ENCODE peak calls at places on chromosome 19, in six cellular contexts. T is heart right ventricle, Z is cardiac muscle cell, U is astrocyte, H is mammary epithelial cell, W is PC-3. X is an unnamed sample.

GRCh38 chr19:14482112-14482941 is 7.2 kb upstream of the PTGER1 start:
- DNase-seq in T (no peak), Z (no peak), U (no peak), H (no peak), W (no peak), X (no peak)

GRCh38 chr19:16899566-16900075 is 10.8 kb downstream of the F2RL3 start:
- DNase-seq in T (no peak), Z (peak; percentile 62), U (no peak), H (peak; percentile 27), W (peak; percentile 60), X (no peak)

GRCh38 chr19:15825753-15826152 is 10.3 kb upstream of the OR10H1 start:
- DNase-seq in T (no peak), Z (no peak), U (no peak), H (no peak), W (no peak), X (no peak)

GRCh38 chr19:35347171-35347929 is at the start of gene FFAR1:
- DNase-seq in T (no peak), Z (no peak), U (no peak), H (no peak), W (no peak), X (no peak)

GRCh38 chr19:291561-292280 is 518 bp upstream of the PLPP2 start:
- DNase-seq in T (no peak), Z (no peak), U (no peak), H (no peak), W (no peak), X (no peak)

GRCh38 chr19:8511573-8512101 is 2.3 kb downstream of the ZNF414 start:
- DNase-seq in T (no peak), Z (no peak), U (no peak), H (no peak), W (no peak), X (no peak)

GRCh38 chr19:1042689-1043511 is 3.0 kb downstream of the ABCA7 start:
- DNase-seq in T (no peak), Z (no peak), U (no peak), H (no peak), W (no peak), X (no peak)

GRCh38 chr19:46133101-46133627 is 8.7 kb upstream of the IGFL3 start:
- DNase-seq in T (no peak), Z (peak; percentile 86), U (peak; percentile 100), H (peak; percentile 92), W (peak; percentile 58), X (peak; percentile 97)

GRCh38 chr19:33290956-33291622 is 11.2 kb downstream of the CEBPA start:
- DNase-seq in T (no peak), Z (no peak), U (no peak), H (peak; percentile 62), W (peak; percentile 82), X (no peak)

GRCh38 chr19:10670187-10670586 is 16.0 kb downstream of the ILF3 start:
- DNase-seq in T (no peak), Z (no peak), U (no peak), H (no peak), W (no peak), X (no peak)

GRCh38 chr19:46116121-46116520 is 8.4 kb downstream of the IGFL3 start:
- DNase-seq in T (no peak), Z (no peak), U (peak; percentile 69), H (peak; percentile 27), W (no peak), X (no peak)

GRCh38 chr19:7590256-7590655 is 5.4 kb upstream of the CAMSAP3 start:
- DNase-seq in T (no peak), Z (no peak), U (no peak), H (no peak), W (peak; percentile 44), X (no peak)

GRCh38 chr19:48390188-48391099 is 907 bp downstream of the KDELR1 start:
- DNase-seq in T (peak; percentile 74), Z (peak; percentile 77), U (peak; percentile 47), H (peak; percentile 57), W (no peak), X (no peak)

GRCh38 chr19:28578786-28579505 is 634.0 kb downstream of the UQCRFS1 start:
- DNase-seq in T (no peak), Z (no peak), U (no peak), H (no peak), W (no peak), X (no peak)

GRCh38 chr19:33962161-33962560 is 165.5 kb downstream of the KCTD15 start:
- DNase-seq in T (no peak), Z (no peak), U (no peak), H (no peak), W (no peak), X (no peak)

GRCh38 chr19:934865-935422 is 9.1 kb downstream of the ARID3A start:
- DNase-seq in T (peak; percentile 89), Z (no peak), U (peak; percentile 57), H (no peak), W (peak; percentile 68), X (no peak)

GRCh38 chr19:16569609-16570320 is 2.5 kb downstream of the SLC35E1 start:
- DNase-seq in T (no peak), Z (no peak), U (no peak), H (peak; percentile 71), W (peak; percentile 50), X (no peak)

GRCh38 chr19:17873661-17874422 is 2.1 kb downstream of the SLC5A5 start:
- DNase-seq in T (no peak), Z (peak; percentile 71), U (no peak), H (peak; percentile 37), W (peak; percentile 60), X (no peak)

GRCh38 chr19:33609353-33609752 is 12.4 kb upstream of the CHST8 start:
- DNase-seq in T (no peak), Z (no peak), U (no peak), H (no peak), W (no peak), X (no peak)

GRCh38 chr19:17753976-17754375 is 2.7 kb downstream of the FCHO1 start:
- DNase-seq in T (no peak), Z (no peak), U (no peak), H (no peak), W (no peak), X (no peak)

GRCh38 chr19:917323-918151 is at the start of gene KISS1R:
- DNase-seq in T (no peak), Z (peak; percentile 75), U (no peak), H (no peak), W (peak; percentile 23), X (no peak)

GRCh38 chr19:46924874-46925547 is 64.2 kb downstream of the ARHGAP35 start:
- DNase-seq in T (no peak), Z (no peak), U (no peak), H (peak; percentile 63), W (peak; percentile 94), X (no peak)

GRCh38 chr19:33769208-33769607 is 27.5 kb upstream of the KCTD15 start:
- DNase-seq in T (no peak), Z (no peak), U (no peak), H (no peak), W (no peak), X (no peak)

GRCh38 chr19:38274734-38275133 is 10.4 kb downstream of the SPINT2 start:
- DNase-seq in T (peak; percentile 38), Z (peak; percentile 8), U (no peak), H (no peak), W (no peak), X (no peak)

GRCh38 chr19:11754663-11755062 is 12.1 kb upstream of the ZNF441 start:
- DNase-seq in T (no peak), Z (no peak), U (no peak), H (no peak), W (peak; percentile 51), X (no peak)

GRCh38 chr19:19224852-19225494 is 13.2 kb downstream of the NCAN start:
- DNase-seq in T (peak; percentile 57), Z (peak; percentile 81), U (no peak), H (peak; percentile 59), W (peak; percentile 67), X (no peak)

GRCh38 chr19:1474011-1474764 is 4.8 kb downstream of the C19orf25 start:
- DNase-seq in T (peak; percentile 41), Z (no peak), U (peak; percentile 47), H (no peak), W (no peak), X (no peak)

GRCh38 chr19:18776736-18777135 is 14.4 kb downstream of the COMP start:
- DNase-seq in T (no peak), Z (peak; percentile 30), U (no peak), H (no peak), W (peak; percentile 54), X (no peak)

GRCh38 chr19:11148001-11148400 is 7.6 kb downstream of the SPC24 start:
- DNase-seq in T (no peak), Z (no peak), U (no peak), H (no peak), W (no peak), X (no peak)

GRCh38 chr19:5823579-5824281 is 15.8 kb downstream of the FUT6 start:
- DNase-seq in T (no peak), Z (no peak), U (no peak), H (no peak), W (peak; percentile 65), X (no peak)
- TF ChIP-seq CTCF in T (no peak), Z (no peak), U (no peak), H (peak; percentile 37), W (peak; percentile 69), X (peak; percentile 4)

GRCh38 chr19:42292042-42292960 is 9.6 kb upstream of the PRR19 start:
- DNase-seq in T (no peak), Z (no peak), U (no peak), H (no peak), W (no peak), X (no peak)

GRCh38 chr19:42294471-42295137 is 7.3 kb upstream of the PRR19 start:
- DNase-seq in T (no peak), Z (no peak), U (no peak), H (no peak), W (no peak), X (no peak)

GRCh38 chr19:42292963-42293362 is 9.0 kb upstream of the PRR19 start:
- DNase-seq in T (no peak), Z (no peak), U (no peak), H (no peak), W (no peak), X (no peak)

GRCh38 chr19:42293966-42294365 is 8.0 kb upstream of the PRR19 start:
- DNase-seq in T (no peak), Z (no peak), U (no peak), H (no peak), W (no peak), X (no peak)

GRCh38 chr19:42293539-42293938 is 8.4 kb upstream of the PRR19 start:
- DNase-seq in T (no peak), Z (no peak), U (no peak), H (no peak), W (no peak), X (no peak)
- H3K4me3 ChIP-seq in T (no peak overlapping the region), Z (no peak overlapping the region), U (no peak overlapping the region), H (no peak overlapping the region), W (no peak overlapping the region), X (no peak overlapping the region)

GRCh38 chr19:51535535-51535934 is 4.1 kb upstream of the SIGLEC6 start:
- DNase-seq in T (no peak), Z (no peak), U (no peak), H (no peak), W (no peak), X (no peak)
- H3K36me3 ChIP-seq in T (no peaks in the 10 kb centered on the region), Z (no peaks in the 10 kb centered on the region), U (no peaks in the 10 kb centered on the region), H (no peaks in the 10 kb centered on the region), W (no peaks in the 10 kb centered on the region), X (no peaks in the 10 kb centered on the region)

DNA sequence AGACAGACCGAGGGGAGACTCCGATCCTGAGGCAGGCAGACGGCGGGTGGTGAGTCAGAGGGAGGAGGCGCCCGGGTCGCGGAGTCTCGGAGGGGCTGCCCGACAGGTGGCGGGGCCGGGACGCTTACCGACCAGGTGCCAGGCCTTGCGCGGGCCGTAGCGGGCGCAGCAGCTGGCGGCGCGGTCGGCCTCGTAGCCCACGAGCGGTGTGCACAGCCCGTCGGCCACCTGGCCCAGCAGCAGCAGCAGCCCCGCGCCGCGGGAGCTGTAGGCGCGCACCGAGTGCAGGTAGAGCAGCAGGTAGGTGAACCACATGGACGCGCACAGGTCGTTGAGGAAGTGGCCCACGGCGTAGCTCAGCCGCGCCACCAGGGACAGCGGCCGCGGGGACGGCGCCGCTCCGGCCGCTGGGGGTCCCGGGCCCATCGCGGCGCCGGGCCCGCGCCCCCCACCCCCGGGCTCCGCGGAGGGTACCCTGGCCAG is 367 bp downstream of the MFSD12 start:
- DNase-seq in T (no peak), Z (peak; percentile 41), U (peak; percentile 20), H (peak; percentile 63), W (peak; percentile 45), X (no peak)
- TF ChIP-seq CTCF in T (no peak), Z (no peak), U (no peak), H (peak; percentile 28), W (no peak), X (no peak)

X was measured in kidney epithelial cell.